ENCODE peak calls at places on chromosomes 7 and 10, in six cellular contexts. L is iris pigment epithelial cell; B is activated CD8-positive, alpha-beta memory T cell treated with anti-CD3 and anti-CD28 coated beads, Interleukin-2, amount 10 ng/mL, durations not matched to agents 7 days and 5 days; W is HEK293T; D is colonic mucosa; Y is choroid plexus epithelial cell. K is an unnamed sample.

GRCh38 chr10:3807928-3808496 is 23.0 kb upstream of the KLF6 start:
- DNase-seq in L (no peak), B (no peak), W (no peak), D (no peak), Y (no peak), K (no peak)

GRCh38 chr7:47481656-47482012 is 100.3 kb downstream of the TNS3 start:
- DNase-seq in L (no peak), B (no peak), W (no peak), D (no peak), Y (no peak), K (no peak)

GRCh38 chr7:155058861-155059355 is 11.2 kb upstream of the HTR5A start:
- DNase-seq in L (no peak), B (no peak), W (no peak), D (no peak), Y (no peak), K (no peak)

GRCh38 chr7:66697451-66698438 is 42.8 kb upstream of the RABGEF1 start:
- DNase-seq in L (peak), B (no peak), W (no peak), D (no peak), Y (peak), K (peak)

GRCh38 chr7:150919160-150919559 is 59.0 kb downstream of the KCNH2 start:
- DNase-seq in L (no peak), B (no peak), W (no peak), D (no peak), Y (no peak), K (no peak)

GRCh38 chr7:56605146-56605545 is 488.9 kb upstream of the NUPR2 start:
- DNase-seq in L (no peak), B (no peak), W (no peak), D (no peak), Y (no peak), K (no peak)

GRCh38 chr7:12686234-12686893 is 1.1 kb upstream of the ARL4A start:
- DNase-seq in L (peak), B (peak), W (peak), D (peak), Y (peak), K (peak)

GRCh38 chr10:61992683-61993629 is 91.5 kb downstream of the ARID5B start:
- DNase-seq in L (peak), B (peak), W (no peak), D (peak), Y (peak), K (peak)

GRCh38 chr7:71566991-71567390 is 435.0 kb downstream of the GALNT17 start:
- DNase-seq in L (no peak), B (no peak), W (no peak), D (no peak), Y (no peak), K (no peak)